ENCODE peak calls at places on chromosomes 5 and 9, in nine cellular contexts. N is ureter; A is osteocyte; P is pulmonary artery endothelial cell; E is activated CD4-positive, alpha-beta T cell treated with anti-CD3 and anti-CD28 coated beads, Interleukin-2, amount 50 U/mL, for 24 hours; F is hippocampal formation; M is posterior vena cava; W is H9; R is GM04504. H is an unnamed sample.

GRCh38 chr5:128378636-128379035 is 159.4 kb downstream of the FBN2 start:
- DNase-seq in N (no peak), F (no peak), P (no peak), W (no peak), A (no peak), M (no peak), E (no peak), R (no peak), H (no peak)

GRCh38 chr5:135240781-135241360 is 158.2 kb downstream of the MACROH2A1 start:
- DNase-seq in W (no peak), N (peak; percentile 20), A (peak; percentile 57), F (no peak), R (no peak), E (no peak), P (no peak), M (peak; percentile 52), H (no peak)

GRCh38 chr5:181204561-181205401 is at the start of gene TRIM7:
- DNase-seq in F (no peak), M (peak; percentile 85), N (peak; percentile 57), E (no peak), A (peak; percentile 86), P (no peak), R (no peak), W (no peak), H (no peak)

GRCh38 chr9:6008169-6008979 is 7.0 kb downstream of the RANBP6 start:
- DNase-seq in P (peak; percentile 96), F (peak; percentile 98), E (peak; percentile 95), A (peak; percentile 97), N (peak; percentile 96), M (peak; percentile 98), W (peak; percentile 98), R (peak; percentile 96), H (peak; percentile 92)

GRCh38 chr5:443239-444151 is 519 bp downstream of the EXOC3 start:
- DNase-seq in E (no peak), F (no peak), A (no peak), N (no peak), P (no peak), M (peak; percentile 81), R (no peak), W (peak; percentile 33), H (no peak)

GRCh38 chr5:102767864-102768263 is 12.8 kb downstream of the PAM start:
- DNase-seq in A (no peak), P (no peak), E (no peak), W (no peak), M (no peak), N (no peak), R (no peak), F (no peak), H (no peak)

GRCh38 chr9:115952667-115953316 is 200.8 kb upstream of the PAPPA start:
- DNase-seq in R (peak; percentile 53), P (no peak), N (no peak), F (no peak), W (no peak), A (no peak), E (no peak), M (no peak), H (no peak)

GRCh38 chr5:173053041-173053440 is 3.1 kb upstream of the CREBRF start:
- DNase-seq in W (no peak), A (no peak), R (no peak), E (no peak), N (no peak), F (no peak), P (no peak), M (no peak), H (no peak)

GRCh38 chr9:112520646-112521045 is 34.0 kb downstream of the KIAA1958 start:
- DNase-seq in E (no peak), W (no peak), M (no peak), N (no peak), P (no peak), F (no peak), A (no peak), R (no peak), H (no peak)

GRCh38 chr5:173925449-173926071 is 37.4 kb downstream of the CPEB4 start:
- DNase-seq in N (no peak), E (peak; percentile 4), R (no peak), M (no peak), A (no peak), W (no peak), P (no peak), F (no peak), H (no peak)

GRCh38 chr9:81069923-81070322 is 619.4 kb downstream of the TLE1 start:
- DNase-seq in F (no peak), A (no peak), P (no peak), R (no peak), W (no peak), E (no peak), N (no peak), M (no peak), H (no peak)